ENCODE peak calls at places on chromosomes 2 and 18, in six cellular contexts. S is NB4, F is coronary artery, D is colonic mucosa, P is endodermal cell, B is transverse colon. I is an unnamed sample.

GRCh38 chr2:98952971-98953370 is 16.9 kb upstream of the CRACDL start:
- DNase-seq in S (no peak), F (no peak), D (no peak), P (no peak), B (no peak), I (no peak)

GRCh38 chr2:226905718-226906438 is 70.0 kb downstream of the RHBDD1 start:
- DNase-seq in S (no peak), F (no peak), D (no peak), P (no peak), B (no peak), I (no peak)

GRCh38 chr2:45889053-45889452 is 237.6 kb downstream of the PRKCE start:
- DNase-seq in S (peak; percentile 38), F (no peak), D (no peak), P (peak; percentile 65), B (peak; percentile 32), I (no peak)

GRCh38 chr2:75484840-75485239 is 75.9 kb downstream of the EVA1A start:
- DNase-seq in S (no peak), F (no peak), D (no peak), P (no peak), B (no peak), I (no peak)

GRCh38 chr2:45388541-45389100 is 222.4 kb downstream of the SRBD1 start:
- DNase-seq in S (no peak), F (no peak), D (no peak), P (no peak), B (no peak), I (no peak)

GRCh38 chr2:40451926-40452605 is at the start of gene SLC8A1:
- DNase-seq in S (peak; percentile 46), F (no peak), D (no peak), P (peak; percentile 76), B (no peak), I (no peak)

GRCh38 chr2:194203898-194204297 is 1453.1 kb upstream of the SLC39A10 start:
- DNase-seq in S (peak; percentile 7), F (no peak), D (no peak), P (no peak), B (no peak), I (no peak)

GRCh38 chr2:120388222-120389035 is 42.5 kb downstream of the INHBB start:
- DNase-seq in S (no peak), F (peak; percentile 43), D (no peak), P (no peak), B (peak; percentile 2), I (no peak)

GRCh38 chr18:59846814-59847490 is 52.8 kb upstream of the PMAIP1 start:
- DNase-seq in S (no peak), F (no peak), D (peak; percentile 73), P (peak; percentile 66), B (peak; percentile 80), I (no peak)

GRCh38 chr2:172226244-172227061 is 123.8 kb upstream of the DLX2 start:
- DNase-seq in S (peak; percentile 26), F (no peak), D (peak; percentile 83), P (no peak), B (peak; percentile 81), I (no peak)

GRCh38 chr2:54523336-54523959 is 67.3 kb downstream of the SPTBN1 start:
- DNase-seq in S (no peak), F (no peak), D (no peak), P (no peak), B (no peak), I (no peak)

GRCh38 chr2:54613794-54614257 is 109.6 kb upstream of the EML6 start:
- DNase-seq in S (no peak), F (no peak), D (no peak), P (no peak), B (no peak), I (no peak)

DNA sequence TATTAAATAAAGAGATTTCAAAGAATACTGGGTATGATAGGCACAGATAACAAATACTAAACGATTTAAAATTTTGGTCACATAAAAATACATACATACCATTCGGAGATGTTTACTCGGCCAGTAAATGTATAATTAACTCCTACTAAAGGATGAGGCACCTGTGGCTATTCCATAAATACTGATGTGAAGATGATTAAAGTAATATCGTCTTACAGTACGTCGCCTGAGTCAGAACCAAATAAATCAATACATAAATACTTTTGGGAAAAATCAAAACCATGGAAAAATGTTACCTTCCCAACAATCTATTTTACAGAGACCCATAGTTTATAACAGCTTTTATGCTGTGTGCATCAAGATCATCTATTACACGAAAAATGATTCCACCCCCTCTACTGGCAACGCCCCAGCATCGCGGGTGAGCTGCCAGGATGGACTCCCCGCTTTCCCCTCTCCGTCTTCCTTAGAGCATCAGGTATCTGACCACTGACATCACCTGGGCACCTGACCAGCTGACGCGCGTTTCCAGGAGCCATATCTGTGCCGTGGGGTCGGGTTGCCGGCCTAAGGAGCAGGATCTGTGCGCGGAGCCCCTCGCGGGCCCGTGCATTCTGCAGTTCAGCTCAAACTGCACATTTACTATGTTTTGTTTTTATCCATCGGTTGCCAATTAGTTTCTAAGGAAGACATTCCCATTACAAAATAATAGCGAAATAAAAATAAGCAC is 970 bp downstream of the ICA1L start:
- DNase-seq in S (peak; percentile 78), F (peak; percentile 76), D (peak; percentile 65), P (peak; percentile 92), B (peak; percentile 57), I (no peak)
- TF ChIP-seq CTCF in S (peak; percentile 73), F (peak; percentile 28), D (peak; percentile 34), P (peak; percentile 75), B (peak; percentile 30), I (peak; percentile 42)

GRCh38 chr2:110748489-110748867 is 16.1 kb downstream of the ACOXL start:
- DNase-seq in S (peak; percentile 10), F (no peak), D (no peak), P (no peak), B (peak; percentile 60), I (no peak)
- H3K4me3 ChIP-seq in S (no peak overlapping the region), F (no peak overlapping the region), D (no peak overlapping the region), P (no peak overlapping the region), B (no peak overlapping the region), I (no peak overlapping the region)

GRCh38 chr2:228401065-228401912 is 219.8 kb upstream of the SPHKAP start:
- DNase-seq in S (peak; percentile 18), F (no peak), D (no peak), P (no peak), B (no peak), I (no peak)
- TF ChIP-seq CTCF in S (peak; percentile 11), F (no peak), D (no peak), P (peak; percentile 47), B (no peak), I (no peak)

DNA sequence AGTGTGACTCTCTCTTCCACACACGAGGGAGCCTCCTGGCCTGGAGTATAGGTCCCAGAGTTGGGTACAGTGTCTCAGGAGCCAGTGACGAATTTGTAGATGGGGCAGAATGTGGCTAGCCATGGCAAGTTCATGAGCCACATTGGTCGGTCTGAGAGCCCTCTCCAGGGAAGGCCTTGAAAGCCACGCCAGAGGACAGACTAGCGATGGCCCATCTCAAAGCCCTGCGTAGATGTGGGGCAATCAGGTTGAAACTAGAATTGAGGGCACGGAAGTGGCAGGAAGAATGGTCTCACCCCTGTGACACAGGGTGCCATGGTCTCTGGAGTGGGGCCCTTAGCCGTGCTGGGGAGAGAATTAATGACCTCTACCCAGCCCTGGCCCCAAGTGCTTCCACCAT is 106.2 kb downstream of the TSHZ1 start:
- DNase-seq in S (no peak), F (no peak), D (no peak), P (no peak), B (no peak), I (no peak)
- H3K4me3 ChIP-seq in S (no peak overlapping the region), F (no peak overlapping the region), D (no peak overlapping the region), P (no peak overlapping the region), B (no peak overlapping the region), I (no peak overlapping the region)

GRCh38 chr18:26405190-26405781 is 143.1 kb downstream of the KCTD1 start:
- DNase-seq in S (peak; percentile 29), F (no peak), D (no peak), P (peak; percentile 74), B (peak; percentile 15), I (no peak)
- TF ChIP-seq CTCF in S (no peak), F (no peak), D (no peak), P (peak; percentile 65), B (no peak), I (peak; percentile 74)

DNA sequence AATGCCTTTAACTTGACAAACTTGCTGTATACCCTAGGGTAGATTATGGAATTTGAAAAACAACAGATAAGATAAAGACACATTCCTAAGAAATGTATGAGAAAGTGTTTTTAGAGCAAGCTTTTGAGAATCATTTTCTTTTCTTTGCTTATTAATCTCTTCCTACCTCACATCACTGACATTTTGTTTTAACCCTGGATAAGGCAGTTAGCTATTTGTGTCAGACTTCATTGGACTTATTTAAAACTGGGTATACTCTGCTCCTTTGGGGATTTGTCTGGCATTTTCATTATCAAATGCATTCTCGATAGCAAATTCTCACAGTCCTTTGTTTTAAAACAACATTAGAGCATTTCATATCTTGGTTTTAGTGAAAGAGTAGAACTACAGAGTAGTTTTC is 17.2 kb downstream of the EML4 start:
- DNase-seq in S (no peak), F (no peak), D (no peak), P (no peak), B (no peak), I (no peak)
- H3K4me3 ChIP-seq in S (no peak overlapping the region), F (peak overlapping the region; percentile 28), D (no peak overlapping the region), P (peak overlapping the region; percentile 7), B (no peak overlapping the region), I (no peak overlapping the region)

DNA sequence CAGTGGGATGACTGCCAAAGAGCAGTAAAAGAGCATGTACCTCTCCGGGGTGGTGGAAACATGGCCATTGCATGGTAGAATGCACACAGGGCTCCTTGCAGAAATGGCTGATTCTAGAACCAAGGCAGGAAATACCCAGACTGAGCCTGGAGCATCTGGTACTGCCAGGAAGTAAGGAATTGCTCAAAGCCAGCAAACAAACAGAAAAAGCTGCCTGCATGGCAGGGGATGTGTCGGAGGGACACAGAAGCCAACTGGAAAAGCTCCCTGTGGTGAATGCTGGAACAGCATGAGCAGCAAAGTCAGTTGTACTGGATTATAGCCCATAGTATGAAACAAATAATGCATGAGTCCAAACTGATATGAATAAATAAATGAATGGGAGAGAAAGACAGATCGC is 78.0 kb upstream of the NFATC1 start:
- DNase-seq in S (no peak), F (no peak), D (no peak), P (no peak), B (no peak), I (no peak)
- TF ChIP-seq CTCF in S (no peak), F (no peak), D (no peak), P (peak; percentile 52), B (no peak), I (peak; percentile 16)

I was measured in AG09309.